ENCODE peak calls at places on chromosomes 4 and X, in six cellular contexts. H is H1, S is K562, Z is SK-N-SH, P is HepG2, B is GM12878. Q is an unnamed sample. For H3K27me3, the result is how much of the 10 kb centered on the place peaks cover.

GRCh38 chr4:158280856-158281255 is 70.6 kb downstream of the TMEM144 start:
- DNase-seq in B (no peak), P (no peak), H (no peak), S (no peak), Z (peak), Q (no peak)

GRCh38 chr4:76655566-76656479 is 220.8 kb downstream of the SHROOM3 start:
- DNase-seq in P (no peak), B (no peak), H (no peak), Z (no peak), S (no peak), Q (no peak)

GRCh38 chrX:40164751-40165150 is 67.0 kb upstream of the BCOR start:
- DNase-seq in P (no peak), S (no peak), H (peak), B (no peak), Z (no peak), Q (no peak)

GRCh38 chrX:78517124-78517523 is 142.0 kb downstream of the RTL3 start:
- DNase-seq in P (no peak), H (no peak), B (peak), Z (no peak), S (no peak), Q (no peak)

GRCh38 chrX:47206316-47206715 is 12.2 kb upstream of the CDK16 start:
- DNase-seq in P (no peak), B (no peak), Z (no peak), S (no peak), H (no peak), Q (no peak)

GRCh38 chrX:11366998-11367595 is 73.9 kb downstream of the AMELX start:
- DNase-seq in B (no peak), H (no peak), P (no peak), Z (no peak), S (no peak), Q (no peak)

GRCh38 chrX:40468033-40468979 is 112.5 kb upstream of the ATP6AP2 start:
- DNase-seq in S (peak), B (peak), P (peak), H (no peak), Z (peak), Q (peak)

GRCh38 chr4:3083732-3084131 is 9.3 kb downstream of the HTT start:
- DNase-seq in P (no peak), H (no peak), B (no peak), Z (no peak), S (no peak), Q (no peak)

GRCh38 chr4:53929311-53929710 is 135.1 kb downstream of the CHIC2 start:
- DNase-seq in B (no peak), H (no peak), S (no peak), Z (no peak), P (no peak), Q (no peak)

GRCh38 chr4:53931423-53932060 is 132.9 kb downstream of the CHIC2 start:
- DNase-seq in Z (no peak), P (no peak), B (no peak), S (no peak), H (no peak), Q (no peak)

GRCh38 chr4:53929955-53930798 is 134.2 kb downstream of the CHIC2 start:
- DNase-seq in B (peak), S (peak), P (peak), H (peak), Z (peak), Q (no peak)

GRCh38 chr4:53935780-53936179 is 128.6 kb downstream of the CHIC2 start:
- DNase-seq in B (no peak), H (no peak), Z (no peak), S (no peak), P (no peak), Q (no peak)

GRCh38 chr4:53932784-53933183 is 131.6 kb downstream of the CHIC2 start:
- DNase-seq in H (no peak), S (no peak), B (no peak), P (no peak), Z (no peak), Q (no peak)
- H3K27ac ChIP-seq in H (no peak), S (no peak), B (no peak), P (no peak), Z (peak), Q (no peak)

DNA sequence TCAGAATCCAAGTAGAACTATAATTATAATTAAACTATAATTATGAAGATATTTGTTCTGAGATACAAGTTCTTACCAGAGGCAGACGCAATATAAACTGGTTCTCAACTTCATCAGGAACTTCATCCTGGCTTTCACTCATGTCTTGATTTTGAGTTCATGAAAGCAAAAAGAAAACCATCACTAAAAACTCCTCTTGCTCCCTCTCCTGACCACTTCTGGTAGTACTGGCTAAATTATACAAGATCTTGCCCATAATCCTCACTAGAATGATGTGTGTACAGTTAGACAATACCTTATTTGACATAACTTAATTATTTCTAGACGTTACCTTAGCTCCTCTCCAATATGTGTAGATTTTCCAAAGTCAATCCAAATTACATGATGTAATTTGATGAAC is 3.7 kb downstream of the TAF7L start:
- DNase-seq in Z (peak), S (peak), B (peak), H (no peak), P (peak), Q (no peak)
- TF ChIP-seq GABPA in Z (no peak), S (no peak), B (no peak), H (no peak), P (no peak), Q (no peak)

GRCh38 chrX:71636438-71637252 is 18.3 kb upstream of the CXCR3 start:
- DNase-seq in B (no peak), Z (no peak), P (no peak), H (no peak), S (no peak), Q (no peak)
- H3K27me3 ChIP-seq in B (under half), Z (under half), P (under half), H (under half), S (under half), Q (under half)

DNA sequence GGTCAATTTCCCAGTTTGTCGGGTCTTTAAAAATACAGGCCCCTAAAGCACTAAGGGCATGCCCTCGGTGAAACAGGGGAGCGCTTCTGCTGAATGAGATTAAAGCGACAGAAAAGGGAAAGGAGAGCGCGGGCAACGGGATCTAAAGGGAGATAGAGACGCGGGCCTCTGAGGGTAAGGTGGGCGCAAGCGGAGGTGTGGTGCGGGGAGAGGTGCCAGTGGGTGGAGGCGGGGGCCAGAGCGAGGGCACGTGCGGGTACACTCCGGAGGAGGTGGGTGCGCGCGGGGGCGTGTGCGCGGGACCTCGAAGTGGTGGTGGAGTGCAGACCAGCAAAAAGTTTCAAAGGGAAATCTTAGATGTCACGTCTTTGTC is 777 bp upstream of the TET2 start:
- DNase-seq in S (no peak), P (no peak), B (no peak), Z (no peak), H (peak), Q (peak)
- H3K27ac ChIP-seq in S (peak), P (no peak), B (peak), Z (peak), H (no peak), Q (peak)

DNA sequence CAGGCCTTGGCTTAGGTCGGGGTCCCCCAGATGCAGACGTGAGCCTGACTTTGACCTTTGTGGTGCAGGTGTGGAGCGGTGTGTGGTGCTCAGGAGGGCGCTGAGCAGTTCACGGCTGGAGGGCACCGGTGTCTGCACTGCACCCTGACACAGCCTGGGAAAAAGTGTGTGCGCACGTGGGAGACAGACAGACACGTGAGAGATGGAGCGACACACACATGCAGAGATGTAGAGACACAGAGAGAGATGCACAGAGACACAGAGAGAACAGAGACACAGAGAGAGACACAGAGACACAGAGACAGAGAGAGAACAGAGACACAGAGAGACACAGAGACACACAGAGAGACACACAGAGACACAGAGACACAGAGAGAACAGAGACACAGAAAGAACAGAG is 6.2 kb upstream of the HTRA3 start:
- DNase-seq in H (no peak), S (no peak), P (no peak), Z (no peak), B (no peak), Q (no peak)
- TF ChIP-seq GABPA in H (no peak), S (no peak), P (no peak), Z (no peak), B (no peak), Q (no peak)

GRCh38 chrX:69285881-69286545 is 120.8 kb upstream of the PJA1 start:
- DNase-seq in B (no peak), Z (peak), S (peak), P (no peak), H (peak), Q (peak)

GRCh38 chrX:69285401-69285871 is 120.2 kb upstream of the PJA1 start:
- DNase-seq in S (peak), P (no peak), B (no peak), Z (peak), H (no peak), Q (no peak)

GRCh38 chrX:69282893-69283690 is 117.8 kb upstream of the PJA1 start:
- DNase-seq in H (no peak), B (no peak), Z (no peak), S (no peak), P (no peak), Q (no peak)

GRCh38 chrX:69286546-69286906 is 121.3 kb upstream of the PJA1 start:
- DNase-seq in P (no peak), B (no peak), S (no peak), H (no peak), Z (no peak), Q (no peak)

GRCh38 chrX:69284491-69284890 is 119.2 kb upstream of the PJA1 start:
- DNase-seq in H (no peak), S (no peak), P (no peak), B (no peak), Z (no peak), Q (no peak)
- H3K27me3 ChIP-seq in H (under half), S (under half), P (under half), B (under half), Z (under half), Q (under half)

GRCh38 chrX:153925387-153925738 is 701 bp downstream of the ARHGAP4 start:
- DNase-seq in H (no peak), Z (no peak), S (no peak), P (no peak), B (peak), Q (no peak)
- H3K27ac ChIP-seq in H (no peak), Z (no peak), S (peak), P (no peak), B (peak), Q (peak)

GRCh38 chrX:34578237-34578636 is 78.8 kb downstream of the TMEM47 start:
- DNase-seq in H (no peak), P (no peak), Z (peak), S (no peak), B (no peak), Q (no peak)
- TF ChIP-seq GABPA in H (no peak), P (no peak), Z (no peak), S (no peak), B (no peak), Q (no peak)

DNA sequence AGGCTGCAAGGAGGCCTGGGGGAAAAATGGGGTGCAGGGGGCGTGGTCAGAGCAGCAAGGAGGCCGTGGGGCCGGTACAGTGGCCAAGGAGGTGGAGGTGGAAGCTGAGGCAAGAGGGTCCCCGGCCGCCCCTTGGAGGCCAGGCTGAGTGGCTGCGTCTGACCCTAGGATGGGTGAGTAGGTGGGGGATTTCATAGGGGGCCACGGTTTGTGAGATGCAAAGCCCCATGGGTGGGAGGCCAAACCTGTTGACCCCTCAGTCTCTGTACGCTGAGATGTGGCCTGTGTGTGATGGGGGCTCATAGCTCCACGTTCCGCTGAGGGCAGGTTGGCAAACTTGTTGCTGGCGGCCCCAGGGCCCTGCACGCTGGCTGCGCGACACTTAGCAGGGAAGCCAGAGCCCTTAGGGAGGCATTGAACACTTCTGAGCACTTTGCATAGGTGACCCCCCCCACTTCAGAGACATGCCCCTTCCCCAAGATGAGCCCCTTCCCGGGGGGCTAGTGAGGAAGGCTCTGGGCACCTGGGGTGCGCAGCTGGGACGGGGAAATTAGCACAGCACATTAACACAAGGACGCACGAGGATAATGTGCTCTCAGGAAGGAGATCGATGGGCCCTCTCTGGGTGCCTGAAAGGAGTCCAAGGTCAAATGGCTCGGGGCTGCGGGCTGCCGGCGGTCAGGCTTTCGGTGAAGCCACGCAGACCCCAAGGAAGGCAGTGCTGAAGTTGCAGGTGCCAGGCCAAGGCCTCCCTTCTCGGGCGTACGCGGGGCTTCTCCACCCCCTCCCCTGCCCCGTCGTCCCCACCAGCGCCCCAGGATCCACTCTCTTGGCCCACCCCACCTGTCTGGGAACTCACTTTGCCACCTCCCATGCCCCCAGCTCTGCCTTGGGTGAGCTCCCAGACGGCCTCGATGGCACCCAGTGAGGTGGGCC is 107.4 kb downstream of the HMX1 start:
- DNase-seq in S (no peak), B (no peak), P (no peak), H (no peak), Z (no peak), Q (no peak)
- H3K27me3 ChIP-seq in S (under half), B (under half), P (under half), H (under half), Z (under half), Q (under half)

GRCh38 chrX:13260598-13260997 is 59.3 kb downstream of the ATXN3L start:
- DNase-seq in P (no peak), Z (no peak), B (no peak), H (no peak), S (no peak), Q (no peak)
- H3K27ac ChIP-seq in P (no peak), Z (no peak), B (no peak), H (no peak), S (no peak), Q (no peak)

Q was measured in HL-60.